ENCODE peak calls at places on chromosomes 4 and X, in eight cellular contexts. B is neural progenitor cell; O is astrocyte; R is cardiac muscle cell; I is CD8-positive, alpha-beta T cell; P is heart left ventricle; C is CD8-positive, alpha-beta memory T cell; D is Karpas-422. A is an unnamed sample.

GRCh38 chr4:41156574-41156973 is 57.8 kb downstream of the APBB2 start:
- DNase-seq in R (peak), O (peak), D (no peak), B (no peak), C (no peak), P (no peak), I (no peak), A (peak)

GRCh38 chr4:13920901-13921300 is 293.4 kb upstream of the BOD1L1 start:
- DNase-seq in C (no peak), B (no peak), I (no peak), R (peak), P (no peak), O (peak), D (no peak), A (peak)

GRCh38 chr4:19349416-19349815 is 902.3 kb upstream of the SLIT2 start:
- DNase-seq in C (no peak), P (no peak), I (no peak), O (no peak), B (no peak), D (no peak), R (no peak), A (no peak)

GRCh38 chr4:54187148-54187547 is 41.9 kb upstream of the PDGFRA start:
- DNase-seq in O (no peak), C (no peak), D (no peak), R (peak), P (no peak), I (no peak), B (no peak), A (no peak)

GRCh38 chr4:101707596-101707995 is 82.9 kb upstream of the BANK1 start:
- DNase-seq in D (no peak), I (no peak), B (no peak), C (no peak), R (no peak), O (peak), P (no peak), A (no peak)

GRCh38 chr4:53535567-53535966 is 55.7 kb downstream of the LNX1 start:
- DNase-seq in O (no peak), I (no peak), B (no peak), D (no peak), R (no peak), C (no peak), P (no peak), A (no peak)

GRCh38 chrX:7647826-7648225 is 195.1 kb upstream of the VCX start:
- DNase-seq in B (peak), C (no peak), O (no peak), P (no peak), D (no peak), R (no peak), I (no peak), A (no peak)

GRCh38 chr4:102196221-102196620 is 149.1 kb downstream of the SLC39A8 start:
- DNase-seq in I (no peak), P (no peak), R (peak), B (peak), D (no peak), C (no peak), O (peak), A (peak)

GRCh38 chrX:97039363-97040029 is 155.8 kb downstream of the RPA4 start:
- DNase-seq in D (no peak), P (peak), B (no peak), C (no peak), I (no peak), O (peak), R (peak), A (peak)

GRCh38 chr4:152342293-152342692 is 193.6 kb downstream of the FBXW7 start:
- DNase-seq in P (no peak), I (no peak), C (no peak), D (no peak), B (no peak), O (peak), R (no peak), A (peak)

GRCh38 chr4:122764071-122764807 is 31.7 kb downstream of the BBS12 start:
- DNase-seq in P (no peak), D (no peak), I (no peak), C (no peak), B (no peak), R (peak), O (peak), A (no peak)

GRCh38 chr4:13546855-13547562 is 2.7 kb upstream of the NKX3-2 start:
- DNase-seq in C (no peak), R (no peak), O (no peak), D (no peak), B (peak), I (no peak), P (peak), A (no peak)

GRCh38 chr4:78784255-78784654 is 8.1 kb downstream of the BMP2K start:
- DNase-seq in P (no peak), C (no peak), R (peak), D (no peak), B (peak), I (no peak), O (peak), A (peak)

DNA sequence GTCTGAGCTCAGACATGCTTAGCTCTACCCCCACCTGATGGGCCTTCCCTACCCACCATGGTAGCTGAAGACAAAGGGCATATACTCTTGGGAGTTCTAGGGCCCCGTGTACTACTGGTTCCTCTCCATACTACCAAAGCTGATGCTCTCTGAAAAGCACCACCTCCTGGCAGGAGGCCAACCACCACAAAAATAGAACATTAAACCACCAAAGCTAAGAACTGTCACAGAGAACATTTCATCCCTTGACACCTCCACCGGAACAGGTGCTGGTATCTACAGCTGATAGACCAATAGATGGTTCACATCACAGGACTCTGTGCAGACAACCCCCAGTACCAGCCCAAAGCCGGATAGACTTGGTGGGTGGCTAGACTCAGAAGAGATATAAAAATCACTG is 13.4 kb downstream of the EDA2R start:
- DNase-seq in C (no peak), R (no peak), B (no peak), O (no peak), P (no peak), I (no peak), D (no peak), A (no peak)
- H3K27ac ChIP-seq in C (no peak), R (no peak), B (no peak), O (no peak), P (no peak), I (no peak), D (no peak), A (no peak)

GRCh38 chr4:144579411-144580020 is 66.4 kb upstream of the HHIP start:
- DNase-seq in R (peak), D (no peak), I (no peak), B (no peak), O (peak), C (no peak), P (no peak), A (peak)
- H3K4me3 ChIP-seq in R (no peak), D (no peak), I (no peak), B (no peak), O (no peak), C (no peak), P (no peak), A (no peak)

GRCh38 chr4:7806080-7806630 is 133.5 kb downstream of the AFAP1 start:
- DNase-seq in I (no peak), D (no peak), P (peak), R (peak), C (no peak), B (peak), O (peak), A (no peak)
- H3K27ac ChIP-seq in I (no peak), D (no peak), P (peak), R (peak), C (no peak), B (peak), O (peak), A (peak)

DNA sequence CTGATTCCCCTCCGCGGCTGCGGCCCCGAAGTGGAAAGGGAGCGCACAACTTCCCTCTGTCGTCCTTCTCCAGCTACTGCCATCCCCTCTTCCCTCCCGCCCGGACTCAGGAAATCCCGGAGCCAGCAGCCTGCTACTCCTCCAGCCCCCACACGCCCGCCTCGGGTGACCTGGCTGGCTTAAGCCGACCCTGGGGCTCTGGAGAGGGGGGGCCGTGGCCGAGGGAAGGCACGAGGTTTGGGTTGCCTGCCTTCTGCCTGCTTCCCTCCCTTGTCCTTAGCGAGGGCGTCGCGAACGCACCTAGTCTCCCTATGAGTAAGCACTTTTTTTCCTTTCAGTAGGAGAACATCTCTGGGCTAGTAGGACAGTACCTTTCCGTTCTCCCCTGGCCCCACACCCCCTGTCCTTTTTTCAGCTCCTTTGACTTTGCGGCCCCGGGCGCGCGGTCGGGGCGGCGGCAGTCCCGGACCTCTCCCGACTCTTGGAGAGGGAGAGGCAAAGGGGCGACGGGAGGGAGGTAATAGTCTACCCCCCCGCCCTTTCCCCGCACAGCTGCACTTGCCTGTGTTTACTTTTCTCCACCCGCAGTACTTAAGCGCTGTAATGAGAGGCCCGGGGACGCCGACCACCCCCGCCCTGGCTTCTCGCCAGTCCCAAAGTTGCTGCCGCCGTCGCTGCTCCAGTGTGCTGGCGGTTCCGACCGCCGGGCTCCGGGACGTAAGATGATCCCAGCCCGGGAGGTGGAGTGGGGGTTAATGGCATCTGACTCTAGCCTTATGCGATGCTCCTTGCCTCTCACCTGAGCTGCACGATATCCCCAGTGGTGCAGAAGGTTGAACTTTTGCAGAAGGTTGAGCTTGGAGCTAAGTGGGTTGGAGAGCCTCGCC is 874 bp downstream of the PLS3 start:
- DNase-seq in C (no peak), D (no peak), R (peak), P (peak), I (no peak), B (peak), O (no peak), A (no peak)
- H3K4me3 ChIP-seq in C (no peak), D (no peak), R (peak), P (peak), I (no peak), B (peak), O (peak), A (peak)

DNA sequence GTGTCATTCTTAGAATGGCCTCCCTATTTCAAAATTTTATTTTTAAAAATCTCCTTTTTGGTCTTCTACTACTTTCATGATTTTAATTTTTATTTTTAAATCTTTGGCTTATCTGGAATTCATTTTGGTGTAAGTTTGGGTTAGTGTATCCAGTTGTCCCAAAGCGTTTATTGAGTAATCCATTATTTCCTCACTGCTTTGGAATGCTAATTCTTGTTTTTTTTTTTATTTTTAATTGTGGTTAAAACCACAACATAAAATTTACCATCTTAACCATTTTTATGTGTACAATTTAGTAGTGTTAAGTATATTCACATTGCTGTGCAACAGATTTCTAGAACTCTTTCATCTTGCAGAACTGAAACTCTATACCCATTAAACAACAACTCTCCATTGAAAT is 8.7 kb downstream of the CITED1 start:
- DNase-seq in P (no peak), B (no peak), O (no peak), C (no peak), I (no peak), D (no peak), R (no peak), A (no peak)
- H3K27ac ChIP-seq in P (no peak), B (no peak), O (no peak), C (no peak), I (no peak), D (no peak), R (no peak), A (no peak)